ENCODE peak calls at places on chromosome 18, in five cellular contexts. One of them, this sample, is unnamed.

GRCh38 chr18:32056613-32057358 is 34.9 kb upstream of the RNF138 start:
- DNase-seq in HepG2: no peak
- DNase-seq in GM12878: no peak
- DNase-seq in H1: no peak
- DNase-seq in A549: no peak
- DNase-seq in this sample: no peak

GRCh38 chr18:52130621-52131020 is 209.4 kb upstream of the DCC start:
- DNase-seq in GM12878: no peak
- DNase-seq in H1: no peak
- DNase-seq in HepG2: no peak
- DNase-seq in A549: no peak
- DNase-seq in this sample: no peak

GRCh38 chr18:23069481-23069880 is 65.8 kb upstream of the CABLES1 start:
- DNase-seq in GM12878: no peak
- DNase-seq in HepG2: no peak
- DNase-seq in H1: no peak
- DNase-seq in A549: no peak
- DNase-seq in this sample: no peak

GRCh38 chr18:6482198-6482977 is 67.7 kb upstream of the L3MBTL4 start:
- DNase-seq in A549: peak; percentile 19
- DNase-seq in GM12878: no peak
- DNase-seq in HepG2: peak; percentile 38
- DNase-seq in H1: peak; percentile 68
- DNase-seq in this sample: peak; percentile 41

GRCh38 chr18:5284808-5285207 is 10.7 kb downstream of the ZBTB14 start:
- DNase-seq in H1: no peak
- DNase-seq in GM12878: no peak
- DNase-seq in A549: no peak
- DNase-seq in HepG2: no peak
- DNase-seq in this sample: no peak

GRCh38 chr18:50715919-50716318 is 103.9 kb downstream of the MRO start:
- DNase-seq in A549: no peak
- DNase-seq in HepG2: no peak
- DNase-seq in H1: no peak
- DNase-seq in GM12878: no peak
- DNase-seq in this sample: no peak

GRCh38 chr18:79584491-79585394 is 94.9 kb upstream of the CTDP1 start:
- DNase-seq in A549: no peak
- DNase-seq in HepG2: no peak
- DNase-seq in H1: no peak
- DNase-seq in GM12878: no peak
- DNase-seq in this sample: no peak

GRCh38 chr18:9292047-9292446 is 42.5 kb upstream of the TWSG1 start:
- DNase-seq in GM12878: no peak
- DNase-seq in A549: no peak
- DNase-seq in HepG2: no peak
- DNase-seq in H1: no peak
- DNase-seq in this sample: no peak

GRCh38 chr18:77087391-77088141 is 45.0 kb downstream of the MBP start:
- DNase-seq in A549: no peak
- DNase-seq in GM12878: no peak
- DNase-seq in H1: no peak
- DNase-seq in HepG2: no peak
- DNase-seq in this sample: no peak

GRCh38 chr18:31612124-31612523 is 20.4 kb downstream of the TTR start:
- DNase-seq in H1: no peak
- DNase-seq in A549: no peak
- DNase-seq in HepG2: no peak
- DNase-seq in GM12878: no peak
- DNase-seq in this sample: no peak

GRCh38 chr18:2960983-2961696 is 51.8 kb downstream of the LPIN2 start:
- DNase-seq in A549: no peak
- DNase-seq in GM12878: no peak
- DNase-seq in HepG2: no peak
- DNase-seq in H1: no peak
- DNase-seq in this sample: no peak

GRCh38 chr18:22538463-22538862 is 120.7 kb upstream of the CTAGE1 start:
- DNase-seq in H1: no peak
- DNase-seq in HepG2: no peak
- DNase-seq in A549: no peak
- DNase-seq in GM12878: no peak
- DNase-seq in this sample: no peak

GRCh38 chr18:44729631-44730101 is 49.0 kb downstream of the SETBP1 start:
- DNase-seq in GM12878: no peak
- DNase-seq in H1: no peak
- DNase-seq in A549: no peak
- DNase-seq in HepG2: no peak
- DNase-seq in this sample: peak; percentile 51

DNA sequence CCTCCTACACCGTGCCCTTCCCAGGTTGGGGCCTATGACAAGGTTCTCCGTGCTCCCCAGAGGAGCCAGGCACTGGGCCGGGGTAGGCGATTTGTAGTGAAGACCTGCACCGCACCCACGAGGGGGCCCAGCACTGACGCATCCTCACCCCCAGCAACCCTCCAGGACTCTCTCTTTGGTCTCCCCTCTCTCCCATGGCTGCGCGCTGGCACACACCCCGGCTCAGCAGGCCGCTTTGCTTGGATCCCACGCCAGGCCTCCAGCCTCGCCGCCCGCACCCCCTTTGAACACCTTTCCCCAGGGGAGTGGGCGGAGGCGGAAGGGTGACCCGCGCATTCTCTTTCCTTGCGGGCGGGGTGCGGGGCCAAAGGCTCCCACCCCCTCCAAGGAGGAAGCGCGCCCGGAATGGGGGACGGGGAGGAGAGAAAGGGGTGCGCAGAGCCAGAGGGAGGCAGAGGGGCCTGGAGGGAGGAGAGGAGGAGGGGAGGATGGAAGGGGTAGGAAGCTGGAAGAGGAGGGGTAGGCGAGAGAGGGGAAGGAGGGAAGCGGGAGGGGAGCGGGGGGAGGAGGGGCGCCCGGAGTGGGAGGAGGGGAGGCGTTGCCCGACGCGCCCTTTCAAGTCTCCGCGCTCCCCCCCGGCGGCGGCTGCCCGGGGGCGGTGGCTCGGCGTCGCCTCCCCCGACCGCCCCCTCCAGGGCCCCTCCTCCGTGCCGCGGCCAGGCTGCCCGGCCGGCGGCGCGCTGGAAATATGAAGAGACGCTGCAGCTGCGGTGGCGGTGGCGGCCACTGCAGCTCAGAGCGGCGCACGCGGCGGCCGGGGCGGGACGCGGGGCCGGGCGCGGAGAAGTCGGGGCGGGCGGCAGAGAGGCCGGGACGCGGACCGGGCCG is at the start of gene APCDD1:
- DNase-seq in GM12878: no peak
- DNase-seq in HepG2: peak; percentile 21
- DNase-seq in H1: no peak
- DNase-seq in A549: no peak
- DNase-seq in this sample: no peak
- TF ChIP-seq HDAC2 in GM12878: no peak
- TF ChIP-seq HDAC2 in HepG2: no peak
- TF ChIP-seq HDAC2 in H1: no peak
- TF ChIP-seq HDAC2 in A549: no peak
- TF ChIP-seq HDAC2 in this sample: no peak

GRCh38 chr18:47658498-47658897 is 272.0 kb downstream of the SMAD2 start:
- DNase-seq in A549: no peak
- DNase-seq in H1: no peak
- DNase-seq in GM12878: no peak
- DNase-seq in HepG2: no peak
- DNase-seq in this sample: no peak
- TF ChIP-seq HDAC2 in A549: no peak
- TF ChIP-seq HDAC2 in H1: no peak
- TF ChIP-seq HDAC2 in GM12878: no peak
- TF ChIP-seq HDAC2 in HepG2: no peak
- TF ChIP-seq HDAC2 in this sample: no peak

GRCh38 chr18:48073231-48073930 is 142.9 kb upstream of the SMAD2 start:
- DNase-seq in A549: no peak
- DNase-seq in GM12878: no peak
- DNase-seq in H1: no peak
- DNase-seq in HepG2: no peak
- DNase-seq in this sample: no peak
- TF ChIP-seq HDAC2 in A549: no peak
- TF ChIP-seq HDAC2 in GM12878: no peak
- TF ChIP-seq HDAC2 in H1: no peak
- TF ChIP-seq HDAC2 in HepG2: no peak
- TF ChIP-seq HDAC2 in this sample: no peak

GRCh38 chr18:47345996-47346395 is 94.5 kb upstream of the SKOR2 start:
- DNase-seq in HepG2: no peak
- DNase-seq in H1: no peak
- DNase-seq in GM12878: no peak
- DNase-seq in A549: no peak
- DNase-seq in this sample: no peak

GRCh38 chr18:47342566-47342965 is 91.1 kb upstream of the SKOR2 start:
- DNase-seq in A549: no peak
- DNase-seq in GM12878: no peak
- DNase-seq in HepG2: no peak
- DNase-seq in H1: no peak
- DNase-seq in this sample: no peak

GRCh38 chr18:47345291-47345690 is 93.8 kb upstream of the SKOR2 start:
- DNase-seq in HepG2: no peak
- DNase-seq in A549: no peak
- DNase-seq in H1: no peak
- DNase-seq in GM12878: no peak
- DNase-seq in this sample: no peak

DNA sequence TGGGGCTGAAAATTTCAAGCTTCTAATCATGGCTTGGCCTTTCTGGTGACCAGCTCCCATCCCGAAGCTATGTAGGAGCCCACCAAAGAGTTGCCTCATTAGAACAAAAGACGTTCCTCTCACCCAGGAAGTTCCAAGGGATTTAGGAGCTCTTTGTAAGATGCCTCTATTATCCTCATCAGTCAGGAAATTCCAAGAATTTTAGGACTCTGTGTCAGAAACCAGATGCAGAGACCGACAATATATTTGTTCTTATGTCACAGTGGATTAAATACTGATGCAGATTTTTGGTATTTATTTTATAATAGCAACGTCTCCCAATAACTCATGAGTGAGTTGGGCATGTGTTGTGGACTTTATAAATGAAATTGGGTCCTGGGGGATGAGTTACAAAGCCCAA is 91.8 kb upstream of the SKOR2 start:
- DNase-seq in HepG2: no peak
- DNase-seq in A549: no peak
- DNase-seq in H1: no peak
- DNase-seq in GM12878: no peak
- DNase-seq in this sample: no peak
- TF ChIP-seq HDAC2 in HepG2: no peak
- TF ChIP-seq HDAC2 in A549: no peak
- TF ChIP-seq HDAC2 in H1: no peak
- TF ChIP-seq HDAC2 in GM12878: no peak
- TF ChIP-seq HDAC2 in this sample: no peak

DNA sequence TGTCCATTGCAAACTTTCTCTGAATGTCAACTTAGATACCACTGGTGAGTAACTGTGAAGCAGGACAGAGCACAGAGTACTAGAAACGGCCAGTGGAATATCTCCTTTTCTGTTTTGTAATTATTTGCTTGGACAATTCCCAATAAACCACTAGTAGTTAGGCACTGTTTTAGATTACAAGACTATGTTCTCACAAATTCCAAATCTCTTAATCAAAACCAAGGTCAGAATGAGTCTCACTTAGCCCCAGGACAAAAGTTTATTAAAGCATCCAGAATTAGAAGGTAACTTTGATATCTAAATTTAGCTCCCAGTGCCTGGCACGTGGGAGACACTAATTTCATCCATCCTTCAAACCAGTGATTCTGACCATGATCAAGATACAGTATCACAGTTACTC is 89.0 kb downstream of the ZNF521 start:
- DNase-seq in A549: no peak
- DNase-seq in GM12878: no peak
- DNase-seq in H1: no peak
- DNase-seq in HepG2: no peak
- DNase-seq in this sample: no peak
- TF ChIP-seq HDAC2 in A549: no peak
- TF ChIP-seq HDAC2 in GM12878: no peak
- TF ChIP-seq HDAC2 in H1: no peak
- TF ChIP-seq HDAC2 in HepG2: no peak
- TF ChIP-seq HDAC2 in this sample: no peak

GRCh38 chr18:48228301-48228715 is 180.9 kb downstream of the ZBTB7C start:
- DNase-seq in H1: no peak
- DNase-seq in HepG2: no peak
- DNase-seq in GM12878: no peak
- DNase-seq in A549: no peak
- DNase-seq in this sample: no peak
- TF ChIP-seq HDAC2 in H1: no peak
- TF ChIP-seq HDAC2 in HepG2: no peak
- TF ChIP-seq HDAC2 in GM12878: no peak
- TF ChIP-seq HDAC2 in A549: no peak
- TF ChIP-seq HDAC2 in this sample: no peak